ENCODE peak calls at places on chromosomes 13 and 19, in ten cellular contexts. R is B cell, H is fibroblast of villous mesenchyme, P is heart left ventricle, W is astrocyte of the spinal cord, A is WTC11, B is cardiac muscle cell, V is fibroblast of pulmonary artery, E is suprapubic skin, C is progenitor cell of endocrine pancreas. S is an unnamed sample.

GRCh38 chr19:14472202-14472961 is 2.8 kb downstream of the PTGER1 start:
- DNase-seq in A (peak), R (peak), B (peak), C (peak), E (no peak), V (peak), W (peak), H (peak), P (peak), S (no peak)

GRCh38 chr13:96898212-96898611 is 96.1 kb downstream of the OXGR1 start:
- DNase-seq in H (peak), V (peak), W (peak), R (no peak), B (peak), E (no peak), P (no peak), C (no peak), A (no peak), S (no peak)

GRCh38 chr13:43569688-43570087 is 217.1 kb downstream of the ENOX1 start:
- DNase-seq in V (no peak), P (no peak), B (no peak), W (no peak), A (no peak), H (no peak), C (no peak), E (no peak), R (no peak), S (no peak)

GRCh38 chr13:99758465-99759162 is 213.0 kb downstream of the ZIC5 start:
- DNase-seq in W (no peak), E (no peak), A (no peak), V (no peak), R (no peak), H (no peak), P (no peak), C (no peak), B (no peak), S (no peak)

GRCh38 chr13:30805603-30806011 is 70.3 kb downstream of the ALOX5AP start:
- DNase-seq in A (no peak), W (peak), B (peak), P (no peak), E (no peak), V (peak), R (no peak), H (no peak), C (no peak), S (no peak)

GRCh38 chr13:52353116-52353718 is 52.8 kb downstream of the THSD1 start:
- DNase-seq in C (no peak), A (no peak), B (peak), P (no peak), V (peak), H (no peak), W (no peak), E (no peak), R (no peak), S (no peak)

GRCh38 chr13:64332048-64332447 is 2898.1 kb downstream of the PCDH9 start:
- DNase-seq in P (no peak), E (no peak), W (peak), H (no peak), R (no peak), A (no peak), B (no peak), C (no peak), V (no peak), S (no peak)

GRCh38 chr13:113874579-113875428 is 10.9 kb upstream of the GAS6 start:
- DNase-seq in V (no peak), W (no peak), E (no peak), C (no peak), R (no peak), P (no peak), H (no peak), A (no peak), B (no peak), S (no peak)

GRCh38 chr13:25874907-25875306 is 176.9 kb downstream of the SHISA2 start:
- DNase-seq in R (no peak), V (no peak), C (no peak), E (no peak), H (no peak), B (no peak), P (no peak), W (no peak), A (no peak), S (no peak)

GRCh38 chr19:51640371-51640770 is 6.3 kb downstream of the SIGLEC14 start:
- DNase-seq in E (no peak), A (no peak), R (no peak), C (no peak), W (no peak), H (no peak), B (no peak), P (no peak), V (no peak), S (no peak)

GRCh38 chr13:97256343-97256783 is 34.2 kb downstream of the MBNL2 start:
- DNase-seq in C (no peak), R (no peak), W (peak), B (peak), E (no peak), H (peak), P (no peak), V (peak), A (no peak), S (no peak)

GRCh38 chr19:8468761-8469458 is 24.1 kb downstream of the HNRNPM start:
- DNase-seq in C (no peak), E (no peak), R (no peak), V (no peak), A (no peak), B (peak), W (peak), H (peak), P (no peak), S (no peak)

GRCh38 chr13:21365574-21365973 is 93.5 kb downstream of the ZDHHC20 start:
- DNase-seq in A (no peak), R (no peak), C (no peak), W (no peak), H (no peak), E (no peak), P (no peak), B (no peak), V (no peak), S (no peak)

GRCh38 chr19:4322942-4323665 is 15.5 kb downstream of the STAP2 start:
- DNase-seq in H (no peak), V (no peak), C (no peak), A (no peak), P (no peak), B (no peak), R (no peak), E (no peak), W (no peak), S (no peak)

GRCh38 chr13:46372071-46372470 is 15.0 kb downstream of the RUBCNL start:
- DNase-seq in R (no peak), W (no peak), C (no peak), V (no peak), P (no peak), E (no peak), H (no peak), B (no peak), A (no peak), S (no peak)

GRCh38 chr13:68099616-68100015 is 869.5 kb upstream of the PCDH9 start:
- DNase-seq in P (no peak), V (peak), C (no peak), R (no peak), E (no peak), W (peak), H (peak), A (no peak), B (peak), S (no peak)

GRCh38 chr13:29423050-29423449 is 172.4 kb downstream of the SLC7A1 start:
- DNase-seq in R (no peak), W (no peak), P (no peak), B (no peak), H (no peak), V (no peak), C (no peak), A (no peak), E (no peak), S (no peak)

GRCh38 chr13:95206116-95206515 is 95.1 kb downstream of the ABCC4 start:
- DNase-seq in C (no peak), A (no peak), H (no peak), E (no peak), R (no peak), W (no peak), P (no peak), V (no peak), B (no peak), S (no peak)

GRCh38 chr13:59531571-59532091 is 632.1 kb downstream of the DIAPH3 start:
- DNase-seq in H (peak), R (no peak), V (peak), P (peak), W (peak), C (no peak), E (no peak), A (peak), B (peak), S (no peak)

GRCh38 chr19:35142531-35143230 is 374 bp upstream of the FXYD7 start:
- DNase-seq in P (peak), E (no peak), C (peak), W (no peak), H (peak), R (peak), A (peak), B (peak), V (peak), S (no peak)

GRCh38 chr13:85486663-85487062 is 312.6 kb downstream of the SLITRK6 start:
- DNase-seq in B (no peak), A (no peak), W (no peak), C (no peak), H (no peak), E (no peak), R (no peak), P (no peak), V (no peak), S (no peak)

GRCh38 chr13:98141938-98142426 is 912 bp upstream of the FARP1 start:
- DNase-seq in R (no peak), A (peak), H (no peak), E (no peak), C (no peak), P (peak), W (no peak), V (no peak), B (peak), S (no peak)

GRCh38 chr19:31119951-31120690 is 229.1 kb downstream of the TSHZ3 start:
- DNase-seq in W (peak), P (no peak), B (no peak), E (no peak), V (no peak), H (no peak), R (no peak), C (no peak), A (no peak), S (peak)

GRCh38 chr19:38781058-38781457 is 7.7 kb upstream of the LGALS7 start:
- DNase-seq in W (no peak), B (peak), V (no peak), P (no peak), R (no peak), C (no peak), A (no peak), H (no peak), E (no peak), S (no peak)

GRCh38 chr19:38786572-38787265 is 2.3 kb upstream of the LGALS7B start:
- DNase-seq in A (no peak), P (no peak), H (no peak), C (no peak), V (no peak), R (no peak), W (no peak), E (no peak), B (no peak), S (no peak)

GRCh38 chr19:38788478-38789243 is at the start of gene LGALS7B:
- DNase-seq in B (no peak), A (no peak), R (no peak), W (no peak), H (no peak), P (no peak), C (no peak), E (no peak), V (no peak), S (no peak)

GRCh38 chr19:38784224-38784623 is 4.8 kb upstream of the LGALS7B start:
- DNase-seq in E (no peak), W (no peak), P (no peak), B (peak), V (peak), C (no peak), R (no peak), A (no peak), H (peak), S (no peak)

GRCh38 chr19:38785187-38785699 is 3.8 kb upstream of the LGALS7B start:
- DNase-seq in C (no peak), E (no peak), V (no peak), W (no peak), P (no peak), B (no peak), H (no peak), R (no peak), A (no peak), S (no peak)
- TF ChIP-seq CTCF in C (no peak), E (no peak), V (no peak), W (no peak), P (no peak), B (no peak), H (no peak), R (no peak), A (no peak), S (no peak)

GRCh38 chr19:44795398-44795987 is 13.4 kb upstream of the BCAM start:
- DNase-seq in B (no peak), E (no peak), V (no peak), P (no peak), A (no peak), C (no peak), H (no peak), R (no peak), W (no peak), S (no peak)

GRCh38 chr19:44803442-44804428 is 5.2 kb upstream of the BCAM start:
- DNase-seq in H (no peak), B (no peak), V (no peak), C (no peak), R (no peak), A (no peak), W (no peak), E (no peak), P (no peak), S (no peak)

GRCh38 chr19:44796701-44797115 is 12.2 kb upstream of the BCAM start:
- DNase-seq in W (peak), B (peak), C (peak), A (no peak), R (no peak), P (peak), V (peak), E (no peak), H (no peak), S (no peak)

GRCh38 chr19:44799627-44800257 is 9.2 kb upstream of the BCAM start:
- DNase-seq in P (no peak), R (no peak), V (no peak), A (no peak), W (no peak), B (no peak), C (no peak), H (no peak), E (no peak), S (no peak)

DNA sequence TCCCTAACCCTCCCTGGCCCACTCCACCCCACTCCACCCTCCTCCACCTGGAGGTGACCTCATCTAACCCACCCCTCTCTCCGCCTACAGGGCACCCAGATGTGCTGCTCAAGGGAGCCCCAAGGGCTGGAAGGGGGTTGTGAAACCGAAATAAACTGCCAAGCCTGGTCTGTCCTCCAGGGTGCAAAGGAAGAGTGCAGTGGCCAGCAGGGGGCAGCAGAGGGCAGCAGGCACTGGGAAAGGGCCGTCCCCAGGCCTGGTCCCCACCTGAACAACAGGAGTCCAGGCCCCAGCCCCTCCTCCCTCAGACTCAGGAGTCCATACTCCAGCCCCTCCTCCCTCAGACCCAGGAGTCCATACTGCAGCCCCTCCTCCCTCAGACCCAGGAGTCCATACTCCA is 8.4 kb upstream of the BCAM start:
- DNase-seq in R (peak), H (peak), A (peak), B (peak), E (peak), C (peak), W (peak), V (peak), P (peak), S (no peak)
- TF ChIP-seq CTCF in R (peak), H (peak), A (peak), B (peak), E (peak), C (peak), W (peak), V (peak), P (peak), S (peak)

GRCh38 chr13:111049791-111050538 is 65.1 kb upstream of the ARHGEF7 start:
- DNase-seq in V (peak), C (no peak), R (no peak), B (peak), H (peak), A (peak), W (peak), P (peak), E (no peak), S (no peak)
- TF ChIP-seq CTCF in V (peak), C (peak), R (no peak), B (peak), H (peak), A (no peak), W (peak), P (peak), E (peak), S (peak)

GRCh38 chr19:1653300-1653628 is 849 bp upstream of the TCF3 start:
- DNase-seq in V (no peak), A (no peak), P (no peak), C (no peak), H (no peak), B (no peak), R (no peak), W (no peak), E (no peak), S (no peak)

GRCh38 chr19:1654178-1654792 is 1.9 kb upstream of the TCF3 start:
- DNase-seq in C (no peak), A (no peak), H (no peak), E (no peak), W (no peak), B (no peak), V (no peak), R (no peak), P (no peak), S (no peak)

GRCh38 chr19:1656988-1657536 is 4.6 kb upstream of the TCF3 start:
- DNase-seq in B (no peak), P (no peak), H (no peak), W (no peak), E (no peak), V (no peak), C (no peak), A (no peak), R (no peak), S (no peak)

GRCh38 chr19:1655992-1656608 is 3.7 kb upstream of the TCF3 start:
- DNase-seq in E (no peak), W (no peak), P (no peak), R (no peak), B (no peak), A (no peak), H (no peak), V (no peak), C (no peak), S (no peak)

DNA sequence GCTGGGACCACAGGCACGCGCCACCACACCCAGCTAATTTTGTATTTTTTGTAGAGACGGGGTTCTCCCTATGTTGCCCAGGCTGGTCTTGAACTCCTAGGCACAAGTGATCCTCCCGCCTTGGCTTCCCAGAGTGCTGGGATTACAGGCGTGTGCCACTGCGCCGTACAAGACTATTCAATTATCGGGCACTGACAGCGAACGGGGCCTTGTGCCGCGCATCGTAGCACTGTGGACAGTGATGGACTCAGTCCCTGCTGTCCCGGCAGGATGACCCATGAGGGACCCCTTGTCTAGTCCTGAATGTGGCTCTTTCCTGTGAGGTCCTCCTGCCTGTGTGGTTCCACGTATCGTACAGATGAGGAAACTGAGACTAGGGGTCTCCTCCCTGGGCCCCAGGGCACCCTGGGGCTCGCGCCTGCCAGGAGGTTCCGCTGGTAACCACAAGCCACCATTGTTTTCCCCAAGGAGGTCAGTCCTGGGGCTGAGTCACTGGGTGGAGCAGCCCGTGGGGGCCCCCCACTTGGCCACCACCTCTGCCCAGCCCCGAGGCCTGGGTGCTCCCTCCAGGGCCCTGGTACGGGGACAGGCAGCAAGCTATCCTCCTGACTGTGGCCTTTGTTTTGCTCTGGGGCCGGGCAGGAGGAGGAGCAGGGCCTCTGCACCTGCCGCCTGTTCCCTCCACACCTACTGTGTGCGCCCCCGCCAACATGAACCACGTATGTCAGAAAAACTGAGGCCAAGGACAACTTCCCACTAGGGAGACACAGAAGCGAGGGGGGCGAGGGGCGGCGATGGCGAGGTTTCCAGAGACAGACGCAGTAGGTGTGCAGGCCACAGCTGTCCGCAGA is 2.9 kb upstream of the TCF3 start:
- DNase-seq in H (no peak), R (no peak), E (no peak), C (no peak), W (no peak), P (no peak), V (no peak), B (no peak), A (no peak), S (no peak)
- TF ChIP-seq CTCF in H (no peak), R (no peak), E (no peak), C (no peak), W (no peak), P (no peak), V (no peak), B (no peak), A (no peak), S (no peak)

GRCh38 chr13:106322628-106323027 is 212.8 kb downstream of the EFNB2 start:
- DNase-seq in H (no peak), A (no peak), P (no peak), B (no peak), R (no peak), E (no peak), V (no peak), W (no peak), C (no peak), S (no peak)
- TF ChIP-seq CTCF in H (no peak), A (no peak), P (no peak), B (no peak), R (no peak), E (no peak), V (no peak), W (no peak), C (no peak), S (no peak)